ENCODE peak calls at places on chromosomes 13 and 19, in six cellular contexts. Y is lower lobe of right lung; X is mammary epithelial cell; E is CD8-positive, alpha-beta T cell; B is Peyer's patch; K is RWPE2. O is an unnamed sample.
A peak's percentile ranks its signal among the peaks of the same experiment; 100 is the strongest.

GRCh38 chr19:31232871-31233270 is 116.4 kb downstream of the TSHZ3 start:
- DNase-seq in Y (no peak), X (peak; percentile 7), E (no peak), B (no peak), K (no peak), O (peak; percentile 63)

GRCh38 chr13:91406619-91407018 is 8.2 kb downstream of the GPC5 start:
- DNase-seq in Y (no peak), X (peak; percentile 21), E (no peak), B (no peak), K (no peak), O (peak; percentile 37)

GRCh38 chr19:48390188-48391099 is 907 bp downstream of the KDELR1 start:
- DNase-seq in Y (peak; percentile 77), X (peak; percentile 57), E (peak; percentile 39), B (peak; percentile 57), K (no peak), O (peak; percentile 54)

GRCh38 chr13:41241626-41242025 is 21.8 kb downstream of the MTRF1 start:
- DNase-seq in Y (no peak), X (no peak), E (no peak), B (no peak), K (no peak), O (no peak)

GRCh38 chr13:83350569-83350968 is 531.7 kb downstream of the SLITRK1 start:
- DNase-seq in Y (no peak), X (peak; percentile 11), E (no peak), B (no peak), K (no peak), O (peak; percentile 18)

GRCh38 chr13:110819203-110820014 is 95.5 kb downstream of the ANKRD10 start:
- DNase-seq in Y (peak; percentile 84), X (peak; percentile 31), E (peak; percentile 67), B (peak; percentile 73), K (no peak), O (peak; percentile 60)

GRCh38 chr13:100608906-100609305 is 20.3 kb upstream of the GGACT start:
- DNase-seq in Y (no peak), X (no peak), E (no peak), B (no peak), K (no peak), O (peak; percentile 12)

GRCh38 chr19:38634757-38635482 is 12.5 kb upstream of the ACTN4 start:
- DNase-seq in Y (peak; percentile 83), X (no peak), E (peak; percentile 59), B (peak; percentile 74), K (no peak), O (peak; percentile 49)

GRCh38 chr19:590396-590745 is 690 bp downstream of the HCN2 start:
- DNase-seq in Y (no peak), X (peak; percentile 25), E (no peak), B (no peak), K (no peak), O (no peak)

GRCh38 chr13:23758783-23759527 is 130.2 kb downstream of the MIPEP start:
- DNase-seq in Y (no peak), X (no peak), E (no peak), B (no peak), K (no peak), O (no peak)

GRCh38 chr13:45500492-45501174 is 35.9 kb downstream of the COG3 start:
- DNase-seq in Y (no peak), X (peak; percentile 96), E (no peak), B (no peak), K (no peak), O (peak; percentile 88)

GRCh38 chr13:44879452-44880058 is 109.7 kb downstream of the NUFIP1 start:
- DNase-seq in Y (no peak), X (peak; percentile 41), E (no peak), B (no peak), K (no peak), O (peak; percentile 50)

GRCh38 chr13:109146912-109147624 is 517.7 kb downstream of the MYO16 start:
- DNase-seq in Y (no peak), X (peak; percentile 97), E (no peak), B (no peak), K (no peak), O (peak; percentile 70)

DNA sequence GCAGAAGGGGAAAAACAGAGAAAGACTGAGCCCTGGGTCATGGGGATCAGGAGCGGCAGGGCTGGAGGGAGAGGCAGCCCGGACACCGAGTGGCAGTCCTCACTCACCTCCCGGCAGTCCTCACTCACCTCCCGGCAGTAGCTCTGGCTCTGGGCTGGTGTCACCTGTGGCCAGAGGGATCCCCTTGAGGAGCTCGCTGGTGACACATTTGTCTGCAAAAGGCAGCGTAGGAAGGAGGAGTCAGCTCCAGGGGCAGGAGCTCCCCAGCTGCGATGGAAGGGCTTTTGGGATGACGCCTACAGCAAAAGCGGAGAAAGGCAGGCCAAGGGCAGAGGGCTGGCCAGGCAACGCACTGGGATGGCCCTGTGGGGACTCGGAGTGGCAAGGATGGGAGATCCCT is 739 bp downstream of the EIF3G start:
- DNase-seq in Y (no peak), X (no peak), E (no peak), B (no peak), K (no peak), O (no peak)
- H3K27ac ChIP-seq in Y (peak overlapping the region; percentile 75), X (peak overlapping the region; percentile 68), E (peak overlapping the region; percentile 80), B (peak overlapping the region; percentile 82), K (peak overlapping the region; percentile 54), O (peak overlapping the region; percentile 82)

GRCh38 chr19:51079486-51080110 is 3.1 kb downstream of the KLK14 start:
- DNase-seq in Y (no peak), X (no peak), E (no peak), B (no peak), K (no peak), O (no peak)

GRCh38 chr19:51083181-51083580 is 494 bp upstream of the KLK14 start:
- DNase-seq in Y (no peak), X (no peak), E (no peak), B (no peak), K (no peak), O (no peak)

GRCh38 chr19:51083783-51084182 is 1.1 kb upstream of the KLK14 start:
- DNase-seq in Y (no peak), X (no peak), E (no peak), B (no peak), K (no peak), O (no peak)

GRCh38 chr19:51082641-51083040 is at the start of gene KLK14:
- DNase-seq in Y (no peak), X (no peak), E (no peak), B (no peak), K (no peak), O (no peak)

DNA sequence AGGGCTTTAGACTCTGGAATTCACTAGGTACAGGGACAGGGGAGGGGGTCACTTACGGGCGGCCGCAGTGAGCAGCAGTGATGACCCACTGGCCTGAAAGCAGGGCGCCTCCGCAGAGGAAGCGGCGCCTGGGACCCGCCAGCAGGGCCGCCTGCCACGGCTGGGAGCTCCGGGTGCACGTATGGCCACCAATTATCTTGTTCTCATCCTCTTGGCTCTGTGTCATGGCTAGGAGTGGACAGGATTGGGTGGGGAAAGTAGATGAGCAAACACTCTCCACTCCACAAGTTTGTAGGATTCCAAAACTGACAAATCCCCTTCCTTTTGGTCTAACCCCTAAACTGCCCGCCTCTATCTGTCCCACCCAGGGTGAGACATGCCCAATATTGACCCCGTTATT is 1.2 kb downstream of the KLK14 start:
- DNase-seq in Y (no peak), X (no peak), E (no peak), B (no peak), K (no peak), O (no peak)
- H3K27ac ChIP-seq in Y (no peak overlapping the region), X (no peak overlapping the region), E (no peak overlapping the region), B (no peak overlapping the region), K (no peak overlapping the region), O (no peak overlapping the region)

GRCh38 chr19:15432018-15432494 is 13.3 kb upstream of the AKAP8L start:
- DNase-seq in Y (no peak), X (no peak), E (no peak), B (no peak), K (peak; percentile 58), O (no peak)
- H3K27ac ChIP-seq in Y (peak overlapping the region; percentile 60), X (peak overlapping the region; percentile 53), E (peak overlapping the region; percentile 22), B (peak overlapping the region; percentile 43), K (peak overlapping the region; percentile 57), O (peak overlapping the region; percentile 53)

DNA sequence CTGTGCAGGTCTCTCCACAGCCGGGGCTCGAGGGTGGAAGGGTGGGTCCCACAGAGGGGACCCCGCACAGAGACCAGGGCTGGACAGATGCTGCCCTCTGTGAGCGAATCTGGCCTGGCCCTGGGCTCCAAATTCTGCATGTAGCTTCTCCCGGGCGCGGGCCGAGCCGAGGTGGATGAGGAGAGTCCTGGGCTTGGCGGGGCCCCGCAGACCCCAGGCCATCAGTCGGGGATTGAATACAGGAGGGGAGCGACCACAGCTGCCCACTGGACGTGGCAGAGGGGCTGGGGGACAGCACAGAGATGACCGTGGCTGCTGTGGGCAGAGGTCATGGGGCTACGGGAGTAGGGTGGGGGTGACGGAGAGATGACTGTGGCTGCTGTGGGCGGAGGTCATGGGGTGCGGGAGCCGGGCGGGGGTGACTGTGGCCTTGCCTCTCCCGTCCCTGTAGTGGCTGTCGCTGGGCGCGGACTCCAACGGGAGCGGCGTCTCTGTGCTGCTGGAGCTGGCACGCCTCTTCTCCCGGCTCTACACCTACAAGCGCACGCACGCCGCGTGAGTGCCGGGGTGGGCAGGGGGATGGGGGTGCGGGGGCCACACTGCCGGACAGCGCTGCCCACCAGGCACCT is 15.5 kb downstream of the NCLN start:
- DNase-seq in Y (no peak), X (no peak), E (no peak), B (no peak), K (no peak), O (no peak)
- H3K27ac ChIP-seq in Y (no peak overlapping the region), X (no peak overlapping the region), E (no peak overlapping the region), B (no peak overlapping the region), K (no peak overlapping the region), O (no peak overlapping the region)

GRCh38 chr13:114078501-114079451 is 53.6 kb downstream of the RASA3 start:
- DNase-seq in Y (peak; percentile 59), X (peak; percentile 77), E (no peak), B (no peak), K (peak; percentile 56), O (peak; percentile 73)
- H3K27ac ChIP-seq in Y (peak overlapping the region; percentile 31), X (no peak overlapping the region), E (peak overlapping the region; percentile 2), B (no peak overlapping the region), K (peak overlapping the region; percentile 22), O (peak overlapping the region; percentile 73)

GRCh38 chr19:46959962-46960556 is 59.6 kb upstream of the NPAS1 start:
- DNase-seq in Y (no peak), X (no peak), E (no peak), B (no peak), K (no peak), O (no peak)

GRCh38 chr19:46958542-46958941 is 61.1 kb upstream of the NPAS1 start:
- DNase-seq in Y (no peak), X (no peak), E (no peak), B (no peak), K (no peak), O (peak; percentile 72)

GRCh38 chr19:46967578-46968018 is 52.0 kb upstream of the NPAS1 start:
- DNase-seq in Y (peak; percentile 52), X (no peak), E (peak; percentile 13), B (peak; percentile 34), K (no peak), O (no peak)

GRCh38 chr19:46962030-46962570 is 57.5 kb upstream of the NPAS1 start:
- DNase-seq in Y (no peak), X (no peak), E (no peak), B (no peak), K (no peak), O (no peak)

DNA sequence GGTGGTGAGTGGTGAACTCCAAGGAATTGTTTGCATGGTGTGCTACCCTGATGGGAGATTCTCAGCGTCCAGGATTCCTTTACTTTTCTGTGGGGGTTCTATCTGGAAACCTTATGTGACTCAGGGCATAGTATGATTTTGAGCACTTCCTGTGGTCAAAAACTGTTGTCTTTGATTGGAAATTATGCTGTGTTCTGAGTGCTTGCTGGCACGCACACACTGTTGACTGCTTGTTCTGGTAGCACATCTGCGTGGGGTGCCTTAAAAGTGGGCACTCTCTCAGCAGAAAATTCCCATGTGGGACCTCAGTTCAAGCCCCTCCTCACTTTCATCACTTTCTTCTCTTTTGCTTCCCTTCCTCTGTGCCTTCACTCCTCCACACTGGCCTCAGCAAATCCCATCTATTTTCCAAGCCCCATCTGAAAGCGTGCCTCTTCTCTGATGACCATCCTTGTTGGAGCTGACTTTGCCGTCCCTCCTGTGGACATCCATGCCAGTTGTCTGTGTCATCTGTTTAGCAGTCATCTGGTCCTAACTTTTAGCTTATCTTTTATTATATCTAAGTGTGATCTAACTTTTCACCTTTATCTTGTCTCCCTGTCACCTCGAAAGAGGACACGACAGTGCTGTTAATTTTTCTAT is 56.4 kb upstream of the NPAS1 start:
- DNase-seq in Y (no peak), X (no peak), E (no peak), B (no peak), K (no peak), O (peak; percentile 96)
- H3K27ac ChIP-seq in Y (no peak overlapping the region), X (no peak overlapping the region), E (no peak overlapping the region), B (no peak overlapping the region), K (peak overlapping the region; percentile 14), O (peak overlapping the region; percentile 98)

O was measured in brain microvascular endothelial cell.